ENCODE peak calls at places on chromosome X, in five cellular contexts. R, X, N, D and K are unnamed samples.
A peak's percentile ranks its signal among the peaks of the same experiment; 100 is the strongest.

GRCh38 chrX:69466546-69466945 is 37.6 kb upstream of the NALF2 start:
- DNase-seq in D (no peak), N (no peak), R (no peak), X (no peak), K (no peak)

GRCh38 chrX:130772313-130773140 is 130.5 kb downstream of the ENOX2 start:
- DNase-seq in X (no peak), D (no peak), N (no peak), R (peak; percentile 83), K (peak; percentile 28)

GRCh38 chrX:10496345-10496965 is 123.9 kb downstream of the MID1 start:
- DNase-seq in N (no peak), X (no peak), R (peak; percentile 84), D (no peak), K (no peak)

GRCh38 chrX:117543885-117544284 is 572.7 kb downstream of the KLHL13 start:
- DNase-seq in X (no peak), N (no peak), D (no peak), R (no peak), K (no peak)

GRCh38 chrX:47540754-47541538 is 20.1 kb upstream of the ARAF start:
- DNase-seq in D (peak; percentile 54), N (peak; percentile 39), X (peak; percentile 86), R (peak; percentile 92), K (peak; percentile 80)

GRCh38 chrX:150940844-150941495 is 42.2 kb upstream of the HMGB3 start:
- DNase-seq in N (no peak), D (no peak), X (no peak), R (no peak), K (no peak)

GRCh38 chrX:33001107-33001506 is 210.2 kb downstream of the DMD start:
- DNase-seq in R (no peak), N (no peak), X (no peak), D (no peak), K (no peak)

GRCh38 chrX:106014119-106014775 is 24.3 kb downstream of the SERPINA7 start:
- DNase-seq in N (no peak), R (no peak), D (no peak), X (no peak), K (no peak)

GRCh38 chrX:20240201-20240600 is 26.5 kb downstream of the RPS6KA3 start:
- DNase-seq in X (no peak), N (no peak), D (no peak), R (no peak), K (no peak)

GRCh38 chrX:115449742-115450141 is 111.2 kb upstream of the PLS3 start:
- DNase-seq in D (no peak), R (no peak), N (peak; percentile 56), X (peak; percentile 64), K (no peak)

GRCh38 chrX:38085797-38086196 is 79.4 kb downstream of the SYTL5 start:
- DNase-seq in D (no peak), N (no peak), R (no peak), X (no peak), K (no peak)

GRCh38 chrX:47572773-47573333 is 9.4 kb upstream of the TIMP1 start:
- DNase-seq in X (no peak), D (no peak), R (no peak), N (no peak), K (no peak)

GRCh38 chrX:27251369-27251768 is 211.8 kb downstream of the PPP4R3C start:
- DNase-seq in D (no peak), X (no peak), N (no peak), R (no peak), K (no peak)

GRCh38 chrX:155718964-155719586 is 106.3 kb upstream of the TMLHE start:
- DNase-seq in X (no peak), R (peak; percentile 44), D (no peak), N (no peak), K (peak; percentile 53)

GRCh38 chrX:24902808-24903207 is 113.0 kb downstream of the ARX start:
- DNase-seq in D (no peak), R (peak; percentile 60), N (no peak), X (no peak), K (no peak)